ENCODE peak calls at places on chromosomes 13 and 19, in five cellular contexts. Y is fibroblast of mammary gland, V is progenitor cell of endocrine pancreas, R is endodermal cell, C is psoas muscle. D is an unnamed sample.
A peak's percentile ranks its signal among the peaks of the same experiment; 100 is the strongest.

GRCh38 chr13:97018029-97018819 is 23.9 kb upstream of the OXGR1 start:
- DNase-seq in Y (peak; percentile 70), V (peak; percentile 22), R (peak; percentile 71), C (no peak), D (peak; percentile 38)

GRCh38 chr19:12880551-12881171 is 588 bp downstream of the DNASE2 start:
- DNase-seq in C (peak; percentile 39), Y (no peak), R (no peak), V (no peak), D (peak; percentile 37)

GRCh38 chr13:99384468-99384867 is 77.3 kb upstream of the GPR183 start:
- DNase-seq in V (no peak), R (peak; percentile 15), Y (no peak), C (no peak), D (no peak)

GRCh38 chr19:11662278-11662677 is 65.0 kb downstream of the ZNF627 start:
- DNase-seq in R (no peak), C (no peak), V (no peak), Y (no peak), D (no peak)

GRCh38 chr13:26971990-26972888 is 199.4 kb downstream of the USP12 start:
- DNase-seq in R (peak; percentile 90), C (no peak), Y (peak; percentile 15), V (no peak), D (peak; percentile 32)

GRCh38 chr13:35768551-35768950 is 292.1 kb upstream of the MAB21L1 start:
- DNase-seq in C (no peak), V (no peak), Y (peak; percentile 67), R (no peak), D (no peak)

GRCh38 chr19:37963190-37963947 is 56.4 kb downstream of the SIPA1L3 start:
- DNase-seq in Y (peak; percentile 48), V (no peak), C (no peak), R (no peak), D (no peak)

GRCh38 chr13:21674271-21675009 is 3.6 kb downstream of the FGF9 start:
- DNase-seq in V (peak; percentile 27), Y (no peak), R (peak; percentile 72), C (peak; percentile 24), D (peak; percentile 41)

GRCh38 chr19:54434862-54435174 is 14.2 kb upstream of the LENG8 start:
- DNase-seq in R (peak; percentile 39), C (no peak), V (no peak), Y (no peak), D (no peak)

GRCh38 chr19:8252922-8253589 is 43.9 kb downstream of the CERS4 start:
- DNase-seq in C (peak; percentile 83), R (peak; percentile 96), Y (peak; percentile 73), V (peak; percentile 90), D (peak; percentile 93)

GRCh38 chr13:37752156-37752555 is 117.4 kb downstream of the TRPC4 start:
- DNase-seq in Y (no peak), R (no peak), V (no peak), C (no peak), D (no peak)

GRCh38 chr19:12668937-12669271 is 2.3 kb downstream of the WDR83 start:
- DNase-seq in Y (peak; percentile 60), R (no peak), V (no peak), C (peak; percentile 60), D (peak; percentile 34)

GRCh38 chr19:10006335-10006708 is 4.0 kb downstream of the COL5A3 start:
- DNase-seq in C (peak; percentile 43), V (no peak), R (no peak), Y (peak; percentile 87), D (no peak)

GRCh38 chr13:28429096-28429495 is 65.8 kb downstream of the FLT1 start:
- DNase-seq in C (no peak), V (no peak), R (no peak), Y (no peak), D (no peak)

GRCh38 chr13:68428292-68428691 is 1198.2 kb upstream of the PCDH9 start:
- DNase-seq in Y (no peak), C (no peak), R (no peak), V (no peak), D (no peak)

GRCh38 chr19:18279266-18279515 is 2.2 kb downstream of the JUND start:
- DNase-seq in C (no peak), R (no peak), V (no peak), Y (no peak), D (no peak)

GRCh38 chr13:113862191-113862765 is 1.6 kb downstream of the GAS6 start:
- DNase-seq in V (no peak), R (peak; percentile 59), C (no peak), Y (no peak), D (no peak)

GRCh38 chr13:113861433-113862030 is 2.3 kb downstream of the GAS6 start:
- DNase-seq in R (peak; percentile 61), V (no peak), C (no peak), Y (no peak), D (no peak)

GRCh38 chr13:113864303-113864890 is 521 bp upstream of the GAS6 start:
- DNase-seq in R (peak; percentile 40), V (no peak), C (no peak), Y (no peak), D (no peak)

GRCh38 chr13:113862766-113863510 is 938 bp downstream of the GAS6 start:
- DNase-seq in R (peak; percentile 82), Y (no peak), C (peak; percentile 55), V (no peak), D (peak; percentile 40)

GRCh38 chr13:113863511-113864302 is at the start of gene GAS6:
- DNase-seq in V (peak; percentile 41), R (peak; percentile 78), C (peak; percentile 74), Y (no peak), D (peak; percentile 33)
- TF ChIP-seq CTCF in V (no peak), R (peak; percentile 41), C (peak; percentile 23), Y (no peak), D (no peak)

GRCh38 chr19:58516964-58517833 is 2.4 kb downstream of the ZBTB45 start:
- DNase-seq in R (no peak), Y (no peak), V (no peak), C (no peak), D (no peak)
- TF ChIP-seq CTCF in R (peak; percentile 54), Y (no peak), V (no peak), C (no peak), D (no peak)

GRCh38 chr19:52590728-52591127 is 20.6 kb downstream of the ZNF701 start:
- DNase-seq in V (no peak), C (no peak), R (peak; percentile 67), Y (no peak), D (no peak)

DNA sequence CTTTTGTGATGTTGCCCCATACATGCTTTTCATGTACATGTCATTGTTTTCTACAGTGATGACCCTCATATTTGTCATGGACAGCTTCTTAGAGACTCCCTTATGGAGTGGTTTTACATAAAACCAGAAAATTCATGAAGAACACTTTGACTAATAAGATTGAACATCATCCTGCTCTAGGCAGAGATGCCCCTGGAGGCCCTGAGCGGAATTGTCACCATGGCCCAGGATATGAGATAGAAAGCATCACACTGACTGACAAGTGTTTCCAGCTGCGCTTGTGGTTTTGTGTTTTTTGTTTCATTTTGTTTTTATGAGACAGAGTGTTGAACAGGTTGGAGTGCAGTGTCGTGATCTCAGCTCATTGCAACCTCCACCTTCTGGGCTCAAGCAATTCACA is 22.2 kb downstream of the ZNF701 start:
- DNase-seq in V (no peak), C (no peak), Y (no peak), R (no peak), D (no peak)
- TF ChIP-seq CTCF in V (no peak), C (no peak), Y (peak; percentile 21), R (peak; percentile 45), D (no peak)

GRCh38 chr13:92175330-92175729 is 776.9 kb downstream of the GPC5 start:
- DNase-seq in R (peak; percentile 51), C (no peak), V (no peak), Y (peak; percentile 61), D (peak; percentile 22)
- TF ChIP-seq CTCF in R (peak; percentile 78), C (no peak), V (peak; percentile 68), Y (peak; percentile 49), D (no peak)

DNA sequence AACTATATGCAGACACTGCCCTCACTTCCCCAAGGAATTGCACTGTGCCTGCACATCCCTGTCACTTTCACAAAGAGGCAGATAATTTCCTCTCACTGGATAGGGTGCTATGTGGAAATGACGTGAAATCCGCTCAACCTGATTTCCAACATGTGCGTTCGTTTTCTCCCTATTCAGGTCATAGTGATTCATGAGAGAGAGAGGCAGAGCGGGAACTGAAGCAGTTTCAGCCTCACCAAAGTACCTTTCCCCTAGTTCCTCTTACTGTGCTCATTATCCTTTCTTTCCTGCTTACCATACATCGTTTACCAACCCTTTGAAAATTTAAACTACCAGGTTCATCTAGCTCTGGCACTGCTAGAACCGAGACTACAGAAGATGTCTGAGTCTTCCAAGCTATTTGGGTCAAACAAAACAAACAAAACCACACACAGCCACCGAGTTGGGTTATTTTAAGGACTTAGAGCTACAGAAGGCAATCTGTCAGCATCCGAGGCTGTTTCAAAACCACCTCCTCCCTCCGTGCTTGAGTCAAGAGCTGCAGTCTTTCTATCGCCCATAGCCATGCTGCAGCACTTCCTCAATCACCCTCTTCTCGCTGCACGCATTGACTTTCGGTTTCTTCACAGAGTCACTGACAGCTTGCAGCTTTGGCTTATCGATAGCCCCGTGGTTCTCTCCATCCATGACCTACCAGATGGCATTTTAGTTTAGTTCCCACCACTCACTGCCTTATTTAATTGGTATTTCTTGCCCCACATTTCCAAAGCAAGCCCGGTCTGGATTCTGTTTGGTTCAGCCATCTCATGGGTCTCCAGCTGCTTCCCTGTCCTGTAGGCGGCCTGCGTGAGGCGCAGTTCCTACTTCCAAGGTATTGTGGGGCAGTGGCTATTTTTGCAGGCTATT is 1395.8 kb downstream of the EFNB2 start:
- DNase-seq in Y (peak; percentile 51), C (peak; percentile 13), V (no peak), R (peak; percentile 59), D (no peak)
- TF ChIP-seq CTCF in Y (peak; percentile 43), C (no peak), V (no peak), R (peak; percentile 35), D (no peak)